ENCODE peak calls at places on chromosomes 1 and 21, in eight cellular contexts. P, V, K, R, N, M, J and T are unnamed samples. For H3K27me3, the result is how much of the 10 kb centered on the place peaks cover.

GRCh38 chr21:27101533-27101932 is 134.6 kb upstream of the ADAMTS5 start:
- DNase-seq in P (no peak), V (no peak), K (no peak), R (no peak), N (no peak), M (no peak), J (no peak), T (no peak)

GRCh38 chr1:21691739-21692138 is 22.6 kb upstream of the RAP1GAP start:
- DNase-seq in P (no peak), V (no peak), K (no peak), R (no peak), N (no peak), M (no peak), J (no peak), T (no peak)

GRCh38 chr21:32009263-32009662 is 136.4 kb downstream of the HUNK start:
- DNase-seq in P (no peak), V (no peak), K (no peak), R (no peak), N (no peak), M (no peak), J (no peak), T (no peak)

GRCh38 chr21:46007498-46007868 is 25.9 kb downstream of the COL6A1 start:
- DNase-seq in P (peak), V (no peak), K (no peak), R (no peak), N (no peak), M (no peak), J (no peak), T (no peak)

GRCh38 chr1:215113776-215114153 is 31.2 kb downstream of the KCNK2 start:
- DNase-seq in P (no peak), V (no peak), K (no peak), R (no peak), N (no peak), M (no peak), J (peak), T (no peak)

GRCh38 chr1:244341455-244342450 is 110.0 kb downstream of the ADSS2 start:
- DNase-seq in P (peak), V (peak), K (no peak), R (no peak), N (no peak), M (peak), J (no peak), T (peak)

GRCh38 chr1:212952596-212952995 is 2.3 kb downstream of the VASH2 start:
- DNase-seq in P (no peak), V (no peak), K (no peak), R (no peak), N (no peak), M (no peak), J (no peak), T (no peak)

GRCh38 chr1:55703726-55704363 is 488.7 kb upstream of the USP24 start:
- DNase-seq in P (no peak), V (no peak), K (no peak), R (no peak), N (no peak), M (no peak), J (no peak), T (no peak)

GRCh38 chr1:222171005-222171404 is 376.9 kb downstream of the HHIPL2 start:
- DNase-seq in P (no peak), V (no peak), K (no peak), R (no peak), N (no peak), M (peak), J (peak), T (peak)

GRCh38 chr1:5141750-5142149 is 487.3 kb downstream of the AJAP1 start:
- DNase-seq in P (no peak), V (no peak), K (no peak), R (no peak), N (no peak), M (no peak), J (no peak), T (no peak)

GRCh38 chr1:7921766-7922165 is 18.9 kb downstream of the TNFRSF9 start:
- DNase-seq in P (no peak), V (no peak), K (no peak), R (no peak), N (no peak), M (no peak), J (no peak), T (no peak)

GRCh38 chr21:22791986-22792560 is 1793.9 kb downstream of the NCAM2 start:
- DNase-seq in P (no peak), V (no peak), K (no peak), R (no peak), N (no peak), M (peak), J (peak), T (peak)

GRCh38 chr1:145963218-145964019 is 956 bp downstream of the ANKRD34A start:
- DNase-seq in P (no peak), V (no peak), K (no peak), R (no peak), N (no peak), M (peak), J (no peak), T (peak)

GRCh38 chr1:17588048-17588781 is 48.7 kb downstream of the ARHGEF10L start:
- DNase-seq in P (peak), V (peak), K (no peak), R (peak), N (peak), M (no peak), J (no peak), T (no peak)

GRCh38 chr1:170309389-170310013 is 163.7 kb downstream of the NTMT2 start:
- DNase-seq in P (no peak), V (peak), K (peak), R (no peak), N (peak), M (peak), J (no peak), T (peak)

GRCh38 chr1:183467687-183468086 is 4.6 kb upstream of the SMG7 start:
- DNase-seq in P (no peak), V (no peak), K (no peak), R (no peak), N (no peak), M (peak), J (no peak), T (no peak)

GRCh38 chr1:229237320-229237719 is 33.6 kb upstream of the RAB4A start:
- DNase-seq in P (no peak), V (no peak), K (no peak), R (no peak), N (no peak), M (no peak), J (no peak), T (no peak)

GRCh38 chr21:30268608-30269197 is 14.0 kb downstream of the KRTAP24-1 start:
- DNase-seq in P (no peak), V (no peak), K (no peak), R (no peak), N (no peak), M (peak), J (no peak), T (no peak)

GRCh38 chr1:116365857-116366256 is 7.2 kb upstream of the ATP1A1 start:
- DNase-seq in P (no peak), V (no peak), K (no peak), R (no peak), N (no peak), M (no peak), J (no peak), T (no peak)

GRCh38 chr1:8116892-8117262 is 90.8 kb upstream of the ERRFI1 start:
- DNase-seq in P (peak), V (peak), K (no peak), R (peak), N (peak), M (no peak), J (no peak), T (no peak)

GRCh38 chr1:29237906-29238600 is 1.7 kb downstream of the PTPRU start:
- DNase-seq in P (no peak), V (peak), K (peak), R (peak), N (peak), M (peak), J (no peak), T (no peak)

GRCh38 chr1:27824411-27824810 is 6.2 kb upstream of the PPP1R8 start:
- DNase-seq in P (no peak), V (no peak), K (no peak), R (no peak), N (no peak), M (no peak), J (no peak), T (no peak)

GRCh38 chr1:185846672-185847440 is 112.7 kb downstream of the HMCN1 start:
- DNase-seq in P (no peak), V (no peak), K (no peak), R (no peak), N (no peak), M (no peak), J (no peak), T (peak)

GRCh38 chr1:220956861-220957605 is 77.8 kb downstream of the HLX start:
- DNase-seq in P (no peak), V (peak), K (no peak), R (no peak), N (no peak), M (peak), J (no peak), T (peak)

GRCh38 chr1:54843449-54843848 is 42.3 kb upstream of the TTC22 start:
- DNase-seq in P (no peak), V (no peak), K (no peak), R (no peak), N (no peak), M (no peak), J (no peak), T (no peak)

GRCh38 chr1:39047374-39048229 is 21.5 kb downstream of the NDUFS5 start:
- DNase-seq in P (no peak), V (no peak), K (no peak), R (peak), N (no peak), M (peak), J (no peak), T (peak)

GRCh38 chr1:29344336-29344735 is 108.0 kb downstream of the PTPRU start:
- DNase-seq in P (no peak), V (no peak), K (no peak), R (no peak), N (no peak), M (no peak), J (no peak), T (no peak)

GRCh38 chr1:76269175-76269574 is 194.6 kb downstream of the ST6GALNAC3 start:
- DNase-seq in P (no peak), V (no peak), K (no peak), R (no peak), N (no peak), M (no peak), J (no peak), T (no peak)

GRCh38 chr1:76402128-76402527 is 327.6 kb downstream of the ST6GALNAC3 start:
- DNase-seq in P (no peak), V (no peak), K (no peak), R (no peak), N (no peak), M (no peak), J (no peak), T (no peak)

GRCh38 chr1:93878501-93878888 is 511 bp downstream of the DNTTIP2 start:
- DNase-seq in P (peak), V (peak), K (peak), R (peak), N (peak), M (peak), J (peak), T (peak)

GRCh38 chr1:202090994-202091393 is 31.7 kb upstream of the GPR37L1 start:
- DNase-seq in P (no peak), V (no peak), K (no peak), R (no peak), N (no peak), M (peak), J (no peak), T (no peak)

GRCh38 chr1:151710187-151710586 is 6.4 kb downstream of the CELF3 start:
- DNase-seq in P (no peak), V (no peak), K (peak), R (no peak), N (no peak), M (no peak), J (no peak), T (no peak)

GRCh38 chr1:159931101-159931816 is 6.0 kb upstream of the TAGLN2 start:
- DNase-seq in P (no peak), V (no peak), K (no peak), R (no peak), N (no peak), M (no peak), J (no peak), T (no peak)

GRCh38 chr1:113042336-113043143 is 30.5 kb upstream of the LRIG2 start:
- DNase-seq in P (peak), V (peak), K (peak), R (peak), N (peak), M (peak), J (peak), T (peak)

GRCh38 chr1:25786887-25787286 is 13.1 kb upstream of the SELENON start:
- DNase-seq in P (no peak), V (no peak), K (no peak), R (no peak), N (no peak), M (peak), J (no peak), T (no peak)

GRCh38 chr1:226631229-226632000 is 82.9 kb downstream of the STUM start:
- DNase-seq in P (no peak), V (no peak), K (no peak), R (peak), N (no peak), M (no peak), J (no peak), T (no peak)

DNA sequence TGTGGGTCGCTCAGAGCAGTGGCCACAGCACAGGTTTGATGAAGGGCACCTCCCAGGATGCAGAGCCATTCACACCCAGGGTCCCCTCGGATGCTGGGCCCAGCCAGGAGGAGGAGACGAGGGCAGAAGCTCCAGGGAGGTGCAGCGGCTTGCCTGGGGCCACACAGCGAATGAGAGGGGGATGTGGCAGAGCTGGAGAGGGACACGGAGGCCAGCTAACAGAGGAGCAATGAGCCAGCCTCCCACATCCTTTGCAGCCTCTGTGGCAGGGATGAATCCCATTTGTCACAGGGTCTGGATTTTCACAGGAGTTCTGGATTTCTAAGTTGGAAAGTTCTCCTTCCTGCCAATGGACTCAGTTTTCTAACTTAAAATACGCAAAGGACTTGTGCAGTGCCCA is 35.9 kb downstream of the CHD5 start:
- DNase-seq in P (no peak), V (no peak), K (no peak), R (no peak), N (no peak), M (no peak), J (no peak), T (no peak)
- H3K27me3 ChIP-seq in P (under half), V (half or more), K (under half), R (under half), N (under half), M (under half), J (under half), T (under half)

GRCh38 chr21:45002381-45003204 is 62.8 kb downstream of the SLX9 start:
- DNase-seq in P (no peak), V (no peak), K (no peak), R (peak), N (no peak), M (no peak), J (no peak), T (no peak)

GRCh38 chr21:44999428-44999971 is 59.7 kb downstream of the SLX9 start:
- DNase-seq in P (no peak), V (no peak), K (no peak), R (peak), N (no peak), M (no peak), J (no peak), T (no peak)

GRCh38 chr21:45000637-45001133 is 60.9 kb downstream of the SLX9 start:
- DNase-seq in P (no peak), V (no peak), K (no peak), R (no peak), N (no peak), M (no peak), J (no peak), T (no peak)

GRCh38 chr21:44999972-45000636 is 60.3 kb downstream of the SLX9 start:
- DNase-seq in P (no peak), V (no peak), K (no peak), R (peak), N (no peak), M (no peak), J (no peak), T (no peak)

DNA sequence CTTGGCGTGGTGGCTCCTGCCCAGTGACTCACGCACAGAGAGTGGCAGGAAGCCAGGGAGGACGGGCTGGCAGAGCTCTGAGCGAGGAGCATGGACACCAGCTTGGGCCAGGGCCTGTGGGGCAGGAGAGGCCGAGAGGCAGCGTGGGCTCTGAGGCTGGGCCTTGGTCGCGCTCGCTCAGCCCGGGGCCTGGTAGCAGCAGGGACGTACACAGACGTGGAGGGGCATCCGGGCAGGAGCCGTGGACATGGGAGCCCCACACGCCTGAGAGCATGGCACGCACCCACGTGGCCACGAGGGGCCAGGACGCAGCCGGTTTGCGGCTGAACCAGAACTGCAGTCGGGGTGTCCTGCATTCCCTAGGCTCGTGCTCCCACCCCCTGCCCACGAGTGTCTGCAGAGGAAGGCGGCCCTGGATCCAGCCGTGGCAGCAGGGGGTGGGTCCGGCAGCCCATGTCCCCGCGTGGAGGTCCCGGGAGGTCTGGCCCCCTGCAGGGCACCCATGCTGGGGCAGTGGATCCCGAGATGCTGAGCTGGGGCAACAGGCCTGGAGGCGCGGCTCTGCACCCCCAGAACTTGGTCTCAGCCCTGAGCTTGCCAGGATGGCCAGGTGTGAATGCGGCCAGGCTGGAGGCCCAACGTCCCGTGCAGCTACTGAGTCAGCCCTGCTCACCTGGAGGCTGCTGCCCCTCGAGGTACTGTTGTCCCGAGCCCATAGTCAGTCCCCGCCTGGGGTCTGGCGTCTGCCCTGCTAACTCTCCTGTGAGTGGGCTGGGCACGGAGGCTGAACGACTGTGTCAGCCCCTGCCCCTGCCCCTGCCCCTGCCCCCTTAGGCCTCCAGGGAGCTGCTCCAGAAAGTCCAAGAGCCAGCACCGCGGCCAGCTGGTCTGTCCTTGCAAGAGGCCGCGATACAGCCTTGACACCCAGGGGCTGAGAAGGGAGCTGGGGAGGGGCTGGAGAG is 61.6 kb downstream of the SLX9 start:
- DNase-seq in P (no peak), V (no peak), K (peak), R (peak), N (peak), M (peak), J (peak), T (no peak)
- H3K4me3 ChIP-seq in P (no peak), V (no peak), K (no peak), R (no peak), N (no peak), M (no peak), J (no peak), T (no peak)

GRCh38 chr1:204991342-204991844 is 51.6 kb upstream of the CNTN2 start:
- DNase-seq in P (no peak), V (no peak), K (no peak), R (no peak), N (no peak), M (no peak), J (no peak), T (no peak)
- TF ChIP-seq CTCF in P (no peak), V (no peak), K (no peak), R (no peak), N (no peak), M (no peak), J (no peak), T (no peak)

GRCh38 chr1:11539850-11540772 is 61.2 kb downstream of the DISP3 start:
- DNase-seq in P (no peak), V (no peak), K (no peak), R (no peak), N (no peak), M (no peak), J (no peak), T (no peak)
- H3K27me3 ChIP-seq in P (under half), V (under half), K (under half), R (under half), N (under half), M (under half), J (under half), T (under half)

GRCh38 chr21:38984568-38984967 is 178.8 kb downstream of the ETS2 start:
- DNase-seq in P (no peak), V (no peak), K (no peak), R (no peak), N (no peak), M (no peak), J (no peak), T (no peak)
- H3K4me3 ChIP-seq in P (no peak), V (no peak), K (no peak), R (no peak), N (no peak), M (no peak), J (no peak), T (no peak)

GRCh38 chr1:68164970-68165369 is 67.4 kb downstream of the WLS start:
- DNase-seq in P (no peak), V (no peak), K (no peak), R (no peak), N (no peak), M (no peak), J (no peak), T (no peak)

GRCh38 chr1:68165665-68166064 is 66.7 kb downstream of the WLS start:
- DNase-seq in P (no peak), V (no peak), K (no peak), R (no peak), N (no peak), M (no peak), J (no peak), T (no peak)

GRCh38 chr1:68163220-68163619 is 69.1 kb downstream of the WLS start:
- DNase-seq in P (no peak), V (no peak), K (no peak), R (no peak), N (no peak), M (no peak), J (no peak), T (no peak)

GRCh38 chr1:68160021-68160420 is 72.3 kb downstream of the WLS start:
- DNase-seq in P (no peak), V (no peak), K (no peak), R (no peak), N (no peak), M (no peak), J (no peak), T (no peak)

GRCh38 chr1:68162761-68163160 is 69.6 kb downstream of the WLS start:
- DNase-seq in P (no peak), V (no peak), K (no peak), R (no peak), N (no peak), M (no peak), J (no peak), T (no peak)
- TF ChIP-seq CTCF in P (no peak), V (peak), K (no peak), R (peak), N (no peak), M (peak), J (peak), T (peak)

GRCh38 chr1:31687601-31688000 is 16.2 kb downstream of the COL16A1 start:
- DNase-seq in P (no peak), V (no peak), K (no peak), R (no peak), N (no peak), M (no peak), J (no peak), T (no peak)
- H3K27me3 ChIP-seq in P (under half), V (under half), K (under half), R (under half), N (under half), M (under half), J (under half), T (under half)